ENCODE peak calls at places on chromosomes 7 and 10, in four cellular contexts. S is OCI-LY7, Z is suprapubic skin, U is lower leg skin. R is an unnamed sample.

GRCh38 chr7:44447874-44448425 is 42.5 kb downstream of the NUDCD3 start:
- DNase-seq in Z (no peak), U (no peak), S (no peak), R (no peak)

GRCh38 chr10:103709341-103709920 is 145.9 kb downstream of the SH3PXD2A start:
- DNase-seq in Z (no peak), S (no peak), U (no peak), R (no peak)

GRCh38 chr7:100865971-100866720 is 1.0 kb upstream of the TRIP6 start:
- DNase-seq in Z (peak; percentile 92), U (peak; percentile 97), S (no peak), R (no peak)

GRCh38 chr10:1199897-1200721 is 143.9 kb downstream of the WDR37 start:
- DNase-seq in S (no peak), Z (peak; percentile 46), U (peak; percentile 78), R (no peak)

GRCh38 chr10:17077251-17077904 is 52.2 kb downstream of the CUBN start:
- DNase-seq in Z (no peak), S (no peak), U (no peak), R (no peak)

GRCh38 chr10:73655257-73655989 is 406 bp downstream of the SYNPO2L start:
- DNase-seq in S (no peak), Z (no peak), U (no peak), R (no peak)

GRCh38 chr7:132739271-132739955 is 163.1 kb upstream of the PLXNA4 start:
- DNase-seq in U (no peak), Z (no peak), S (no peak), R (no peak)

GRCh38 chr10:70433581-70434280 is 7.8 kb downstream of the NODAL start:
- DNase-seq in U (no peak), S (no peak), Z (no peak), R (no peak)

GRCh38 chr7:121083138-121083789 is 94.8 kb downstream of the CPED1 start:
- DNase-seq in S (no peak), Z (no peak), U (no peak), R (no peak)

GRCh38 chr7:37085600-37085999 is 361.3 kb upstream of the AOAH start:
- DNase-seq in Z (no peak), U (no peak), S (no peak), R (no peak)

GRCh38 chr7:41629711-41630111 is 73.2 kb downstream of the INHBA start:
- DNase-seq in Z (no peak), S (no peak), U (no peak), R (no peak)

GRCh38 chr10:124071141-124071540 is 22.3 kb downstream of the CHST15 start:
- DNase-seq in U (no peak), Z (no peak), S (no peak), R (no peak)

GRCh38 chr10:124070666-124071065 is 22.7 kb downstream of the CHST15 start:
- DNase-seq in U (no peak), S (no peak), Z (no peak), R (no peak)

GRCh38 chr10:124072541-124072940 is 20.9 kb downstream of the CHST15 start:
- DNase-seq in S (peak; percentile 62), U (no peak), Z (no peak), R (no peak)

GRCh38 chr10:124073642-124074377 is 19.6 kb downstream of the CHST15 start:
- DNase-seq in S (peak; percentile 44), U (no peak), Z (no peak), R (no peak)

GRCh38 chr10:124072106-124072505 is 21.3 kb downstream of the CHST15 start:
- DNase-seq in S (peak; percentile 89), U (no peak), Z (no peak), R (no peak)
- H3K4me3 ChIP-seq in S (peak overlapping the region; percentile 45), U (no peak overlapping the region), Z (no peak overlapping the region), R (no peak overlapping the region)

GRCh38 chr10:105837951-105838350 is 1196.9 kb downstream of the SORCS3 start:
- DNase-seq in Z (no peak), U (no peak), S (peak; percentile 42), R (peak; percentile 27)
- H3K4me3 ChIP-seq in Z (peak overlapping the region; percentile 25), U (no peak overlapping the region), S (peak overlapping the region; percentile 59), R (no peak overlapping the region)

GRCh38 chr7:101869901-101870290 is 52.5 kb downstream of the CUX1 start:
- DNase-seq in Z (no peak), U (no peak), S (peak; percentile 90), R (no peak)

GRCh38 chr7:101870361-101871062 is 53.1 kb downstream of the CUX1 start:
- DNase-seq in S (peak; percentile 90), Z (no peak), U (no peak), R (no peak)

GRCh38 chr7:101868191-101868950 is 50.9 kb downstream of the CUX1 start:
- DNase-seq in U (no peak), Z (no peak), S (peak; percentile 53), R (no peak)

GRCh38 chr7:101867265-101867664 is 49.8 kb downstream of the CUX1 start:
- DNase-seq in Z (no peak), U (no peak), S (peak; percentile 69), R (no peak)

GRCh38 chr7:101869026-101869900 is 51.8 kb downstream of the CUX1 start:
- DNase-seq in S (peak; percentile 39), Z (no peak), U (no peak), R (no peak)
- H3K4me3 ChIP-seq in S (peak overlapping the region; percentile 57), Z (no peak overlapping the region), U (no peak overlapping the region), R (no peak overlapping the region)

DNA sequence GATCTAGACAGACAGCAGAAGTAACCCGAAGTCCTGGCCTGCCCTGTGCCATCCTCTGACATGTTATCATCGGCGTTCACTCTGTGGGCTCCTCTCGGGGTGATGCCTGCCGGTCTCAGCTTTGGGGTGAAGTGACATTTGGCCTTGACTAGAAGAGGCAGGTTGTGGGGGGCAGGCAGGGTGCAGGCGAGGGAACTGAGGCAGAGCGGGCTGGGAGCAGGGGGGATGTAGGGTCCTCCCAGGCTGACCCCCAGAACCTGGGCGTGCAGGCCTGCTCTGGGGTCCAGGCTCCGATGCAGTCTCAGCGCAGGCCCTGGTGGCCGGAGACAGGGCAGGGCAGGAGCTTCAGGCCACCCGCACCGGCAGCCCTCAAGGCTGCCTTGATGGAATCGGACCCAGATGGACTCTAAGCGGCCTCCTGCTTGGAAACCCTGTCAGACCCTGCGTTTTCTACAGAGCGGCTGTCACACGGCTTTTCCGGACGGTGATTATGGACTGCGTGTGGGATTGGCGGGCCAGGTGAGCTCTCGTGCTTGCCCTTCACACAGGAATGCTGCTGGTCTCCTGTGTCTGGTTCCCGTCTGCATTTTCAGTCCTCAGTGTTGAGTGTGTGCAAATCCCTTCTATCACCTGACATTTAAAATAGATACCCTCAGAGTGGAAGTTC is 842 bp upstream of the JAKMIP3 start:
- DNase-seq in U (peak; percentile 82), S (no peak), Z (peak; percentile 46), R (no peak)
- H3K4me3 ChIP-seq in U (no peak overlapping the region), S (no peak overlapping the region), Z (peak overlapping the region; percentile 45), R (no peak overlapping the region)

GRCh38 chr7:1942026-1942703 is 272.1 kb downstream of the ELFN1 start:
- DNase-seq in Z (no peak), S (no peak), U (no peak), R (no peak)

GRCh38 chr7:1940402-1940786 is 270.3 kb downstream of the ELFN1 start:
- DNase-seq in S (peak; percentile 80), U (peak; percentile 93), Z (no peak), R (peak; percentile 95)

GRCh38 chr7:1941464-1942025 is 271.5 kb downstream of the ELFN1 start:
- DNase-seq in Z (no peak), U (no peak), S (no peak), R (no peak)

GRCh38 chr7:1939434-1940401 is 269.6 kb downstream of the ELFN1 start:
- DNase-seq in Z (no peak), S (no peak), U (no peak), R (no peak)

GRCh38 chr7:1940863-1941262 is 270.8 kb downstream of the ELFN1 start:
- DNase-seq in Z (no peak), S (peak; percentile 25), U (no peak), R (no peak)
- H3K4me3 ChIP-seq in Z (no peak overlapping the region), S (peak overlapping the region; percentile 9), U (no peak overlapping the region), R (peak overlapping the region; percentile 34)

GRCh38 chr7:8290645-8291308 is 28.8 kb upstream of the ICA1 start:
- DNase-seq in U (no peak), S (no peak), Z (no peak), R (no peak)
- H3K4me3 ChIP-seq in U (no peak overlapping the region), S (no peak overlapping the region), Z (no peak overlapping the region), R (no peak overlapping the region)

GRCh38 chr10:110220383-110220782 is 13.0 kb downstream of the MXI1 start:
- DNase-seq in U (no peak), S (no peak), Z (no peak), R (no peak)

GRCh38 chr10:110221044-110221720 is 13.8 kb downstream of the MXI1 start:
- DNase-seq in Z (no peak), U (no peak), S (no peak), R (no peak)

GRCh38 chr10:110222896-110223675 is 15.7 kb downstream of the MXI1 start:
- DNase-seq in Z (no peak), U (no peak), S (no peak), R (no peak)

GRCh38 chr10:110219884-110220283 is 12.5 kb downstream of the MXI1 start:
- DNase-seq in Z (no peak), U (no peak), S (no peak), R (no peak)

GRCh38 chr10:110221721-110222261 is 14.4 kb downstream of the MXI1 start:
- DNase-seq in U (peak; percentile 93), Z (peak; percentile 82), S (no peak), R (peak; percentile 70)
- H3K4me3 ChIP-seq in U (no peak overlapping the region), Z (peak overlapping the region; percentile 41), S (no peak overlapping the region), R (no peak overlapping the region)

GRCh38 chr7:2522780-2523433 is 3.3 kb downstream of the LFNG start:
- DNase-seq in S (no peak), Z (no peak), U (peak; percentile 89), R (no peak)
- H3K4me3 ChIP-seq in S (no peak overlapping the region), Z (peak overlapping the region; percentile 64), U (peak overlapping the region; percentile 5), R (peak overlapping the region; percentile 79)

R was measured in CD4-positive, alpha-beta memory T cell.